ENCODE peak calls at places on chromosomes 12 and 14, in ten cellular contexts. One of them, this sample, is unnamed.

GRCh38 chr12:64461634-64462414 is 9.9 kb downstream of the TBK1 start:
- DNase-seq in OCI-LY7: no peak
- DNase-seq in LNCaP clone FGC: no peak
- DNase-seq in fibroblast of lung: peak
- DNase-seq in CD8-positive, alpha-beta T cell: no peak
- DNase-seq in GM12865: no peak
- DNase-seq in heart left ventricle: no peak
- DNase-seq in brain microvascular endothelial cell: peak
- DNase-seq in bronchial epithelial cell: peak
- DNase-seq in astrocyte of the cerebellum: peak
- DNase-seq in this sample: peak

GRCh38 chr14:21090194-21090939 is 8.1 kb downstream of the ZNF219 start:
- DNase-seq in OCI-LY7: peak
- DNase-seq in LNCaP clone FGC: no peak
- DNase-seq in fibroblast of lung: no peak
- DNase-seq in CD8-positive, alpha-beta T cell: no peak
- DNase-seq in GM12865: no peak
- DNase-seq in heart left ventricle: no peak
- DNase-seq in brain microvascular endothelial cell: no peak
- DNase-seq in bronchial epithelial cell: no peak
- DNase-seq in astrocyte of the cerebellum: no peak
- DNase-seq in this sample: no peak

GRCh38 chr14:93536945-93537344 is 106.2 kb downstream of the UNC79 start:
- DNase-seq in OCI-LY7: no peak
- DNase-seq in LNCaP clone FGC: no peak
- DNase-seq in fibroblast of lung: no peak
- DNase-seq in CD8-positive, alpha-beta T cell: no peak
- DNase-seq in GM12865: peak
- DNase-seq in heart left ventricle: no peak
- DNase-seq in brain microvascular endothelial cell: no peak
- DNase-seq in bronchial epithelial cell: no peak
- DNase-seq in astrocyte of the cerebellum: no peak
- DNase-seq in this sample: no peak

GRCh38 chr12:120849765-120850164 is 54.4 kb downstream of the SPPL3 start:
- DNase-seq in OCI-LY7: no peak
- DNase-seq in LNCaP clone FGC: no peak
- DNase-seq in fibroblast of lung: peak
- DNase-seq in CD8-positive, alpha-beta T cell: no peak
- DNase-seq in GM12865: peak
- DNase-seq in heart left ventricle: no peak
- DNase-seq in brain microvascular endothelial cell: peak
- DNase-seq in bronchial epithelial cell: peak
- DNase-seq in astrocyte of the cerebellum: no peak
- DNase-seq in this sample: no peak

GRCh38 chr14:39474416-39474911 is 42.2 kb upstream of the FBXO33 start:
- DNase-seq in OCI-LY7: no peak
- DNase-seq in LNCaP clone FGC: no peak
- DNase-seq in fibroblast of lung: peak
- DNase-seq in CD8-positive, alpha-beta T cell: no peak
- DNase-seq in GM12865: peak
- DNase-seq in heart left ventricle: no peak
- DNase-seq in brain microvascular endothelial cell: no peak
- DNase-seq in bronchial epithelial cell: no peak
- DNase-seq in astrocyte of the cerebellum: no peak
- DNase-seq in this sample: no peak

GRCh38 chr12:42124764-42125371 is 19.8 kb downstream of the GXYLT1 start:
- DNase-seq in OCI-LY7: no peak
- DNase-seq in LNCaP clone FGC: no peak
- DNase-seq in fibroblast of lung: no peak
- DNase-seq in CD8-positive, alpha-beta T cell: no peak
- DNase-seq in GM12865: no peak
- DNase-seq in heart left ventricle: no peak
- DNase-seq in brain microvascular endothelial cell: no peak
- DNase-seq in bronchial epithelial cell: no peak
- DNase-seq in astrocyte of the cerebellum: no peak
- DNase-seq in this sample: no peak

GRCh38 chr14:101707285-101707842 is 54.1 kb upstream of the PPP2R5C start:
- DNase-seq in OCI-LY7: peak
- DNase-seq in LNCaP clone FGC: peak
- DNase-seq in fibroblast of lung: peak
- DNase-seq in CD8-positive, alpha-beta T cell: no peak
- DNase-seq in GM12865: peak
- DNase-seq in heart left ventricle: peak
- DNase-seq in brain microvascular endothelial cell: peak
- DNase-seq in bronchial epithelial cell: peak
- DNase-seq in astrocyte of the cerebellum: peak
- DNase-seq in this sample: peak

GRCh38 chr12:14261096-14261495 is 104.4 kb upstream of the ATF7IP start:
- DNase-seq in OCI-LY7: no peak
- DNase-seq in LNCaP clone FGC: no peak
- DNase-seq in fibroblast of lung: no peak
- DNase-seq in CD8-positive, alpha-beta T cell: no peak
- DNase-seq in GM12865: no peak
- DNase-seq in heart left ventricle: no peak
- DNase-seq in brain microvascular endothelial cell: no peak
- DNase-seq in bronchial epithelial cell: no peak
- DNase-seq in astrocyte of the cerebellum: no peak
- DNase-seq in this sample: no peak

GRCh38 chr14:53151867-53152626 is 1.1 kb downstream of the DDHD1 start:
- DNase-seq in OCI-LY7: peak
- DNase-seq in LNCaP clone FGC: peak
- DNase-seq in fibroblast of lung: peak
- DNase-seq in CD8-positive, alpha-beta T cell: peak
- DNase-seq in GM12865: peak
- DNase-seq in heart left ventricle: peak
- DNase-seq in brain microvascular endothelial cell: peak
- DNase-seq in bronchial epithelial cell: peak
- DNase-seq in astrocyte of the cerebellum: no peak
- DNase-seq in this sample: no peak
- TF ChIP-seq CTCF in OCI-LY7: peak
- TF ChIP-seq CTCF in LNCaP clone FGC: peak
- TF ChIP-seq CTCF in fibroblast of lung: peak
- TF ChIP-seq CTCF in CD8-positive, alpha-beta T cell: peak
- TF ChIP-seq CTCF in GM12865: no peak
- TF ChIP-seq CTCF in heart left ventricle: no peak
- TF ChIP-seq CTCF in brain microvascular endothelial cell: peak
- TF ChIP-seq CTCF in bronchial epithelial cell: peak
- TF ChIP-seq CTCF in astrocyte of the cerebellum: peak
- TF ChIP-seq CTCF in this sample: peak

GRCh38 chr12:32423598-32423997 is 24.2 kb downstream of the FGD4 start:
- DNase-seq in OCI-LY7: no peak
- DNase-seq in LNCaP clone FGC: no peak
- DNase-seq in fibroblast of lung: no peak
- DNase-seq in CD8-positive, alpha-beta T cell: no peak
- DNase-seq in GM12865: no peak
- DNase-seq in heart left ventricle: no peak
- DNase-seq in brain microvascular endothelial cell: no peak
- DNase-seq in bronchial epithelial cell: no peak
- DNase-seq in astrocyte of the cerebellum: no peak
- DNase-seq in this sample: no peak

GRCh38 chr12:32418221-32418620 is 18.9 kb downstream of the FGD4 start:
- DNase-seq in OCI-LY7: no peak
- DNase-seq in LNCaP clone FGC: no peak
- DNase-seq in fibroblast of lung: no peak
- DNase-seq in CD8-positive, alpha-beta T cell: no peak
- DNase-seq in GM12865: no peak
- DNase-seq in heart left ventricle: no peak
- DNase-seq in brain microvascular endothelial cell: no peak
- DNase-seq in bronchial epithelial cell: no peak
- DNase-seq in astrocyte of the cerebellum: no peak
- DNase-seq in this sample: no peak

GRCh38 chr12:32418903-32419519 is 19.7 kb downstream of the FGD4 start:
- DNase-seq in OCI-LY7: no peak
- DNase-seq in LNCaP clone FGC: no peak
- DNase-seq in fibroblast of lung: no peak
- DNase-seq in CD8-positive, alpha-beta T cell: no peak
- DNase-seq in GM12865: no peak
- DNase-seq in heart left ventricle: no peak
- DNase-seq in brain microvascular endothelial cell: no peak
- DNase-seq in bronchial epithelial cell: no peak
- DNase-seq in astrocyte of the cerebellum: no peak
- DNase-seq in this sample: no peak

GRCh38 chr12:32419520-32419960 is 20.2 kb downstream of the FGD4 start:
- DNase-seq in OCI-LY7: no peak
- DNase-seq in LNCaP clone FGC: no peak
- DNase-seq in fibroblast of lung: peak
- DNase-seq in CD8-positive, alpha-beta T cell: no peak
- DNase-seq in GM12865: peak
- DNase-seq in heart left ventricle: no peak
- DNase-seq in brain microvascular endothelial cell: peak
- DNase-seq in bronchial epithelial cell: no peak
- DNase-seq in astrocyte of the cerebellum: no peak
- DNase-seq in this sample: no peak
- H3K4me3 ChIP-seq in OCI-LY7: no peak
- H3K4me3 ChIP-seq in LNCaP clone FGC: no peak
- H3K4me3 ChIP-seq in fibroblast of lung: no peak
- H3K4me3 ChIP-seq in CD8-positive, alpha-beta T cell: no peak
- H3K4me3 ChIP-seq in GM12865: no peak
- H3K4me3 ChIP-seq in heart left ventricle: no peak
- H3K4me3 ChIP-seq in brain microvascular endothelial cell: no peak
- H3K4me3 ChIP-seq in bronchial epithelial cell: no peak
- H3K4me3 ChIP-seq in astrocyte of the cerebellum: no peak
- H3K4me3 ChIP-seq in this sample: no peak

GRCh38 chr14:86052868-86053267 is 522.9 kb downstream of the FLRT2 start:
- DNase-seq in OCI-LY7: no peak
- DNase-seq in LNCaP clone FGC: no peak
- DNase-seq in fibroblast of lung: no peak
- DNase-seq in CD8-positive, alpha-beta T cell: no peak
- DNase-seq in GM12865: no peak
- DNase-seq in heart left ventricle: no peak
- DNase-seq in brain microvascular endothelial cell: no peak
- DNase-seq in bronchial epithelial cell: no peak
- DNase-seq in astrocyte of the cerebellum: no peak
- DNase-seq in this sample: no peak

GRCh38 chr14:86057018-86057667 is 527.2 kb downstream of the FLRT2 start:
- DNase-seq in OCI-LY7: peak
- DNase-seq in LNCaP clone FGC: peak
- DNase-seq in fibroblast of lung: peak
- DNase-seq in CD8-positive, alpha-beta T cell: no peak
- DNase-seq in GM12865: peak
- DNase-seq in heart left ventricle: no peak
- DNase-seq in brain microvascular endothelial cell: no peak
- DNase-seq in bronchial epithelial cell: peak
- DNase-seq in astrocyte of the cerebellum: no peak
- DNase-seq in this sample: peak

GRCh38 chr14:86050072-86050683 is 520.2 kb downstream of the FLRT2 start:
- DNase-seq in OCI-LY7: no peak
- DNase-seq in LNCaP clone FGC: no peak
- DNase-seq in fibroblast of lung: no peak
- DNase-seq in CD8-positive, alpha-beta T cell: no peak
- DNase-seq in GM12865: no peak
- DNase-seq in heart left ventricle: no peak
- DNase-seq in brain microvascular endothelial cell: no peak
- DNase-seq in bronchial epithelial cell: no peak
- DNase-seq in astrocyte of the cerebellum: no peak
- DNase-seq in this sample: no peak

DNA sequence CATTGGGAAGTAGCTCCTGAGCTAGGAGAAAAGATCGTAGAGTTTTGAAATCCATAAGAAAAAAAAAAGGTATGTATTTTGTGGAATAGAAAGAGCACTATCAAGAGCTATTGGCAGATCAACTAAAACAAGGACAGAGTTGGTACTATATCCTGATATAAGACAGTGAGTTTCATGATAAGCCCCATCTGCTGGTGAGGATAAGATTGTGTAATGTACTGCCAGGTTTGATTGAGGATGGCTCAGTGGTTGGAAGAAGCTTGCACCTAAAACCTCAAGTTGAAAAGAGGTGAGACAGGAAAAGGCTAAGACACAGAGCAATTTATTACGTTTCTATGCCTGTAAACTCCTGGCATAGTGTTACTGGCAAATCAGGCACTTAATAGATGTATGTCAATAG is 525.6 kb downstream of the FLRT2 start:
- DNase-seq in OCI-LY7: peak
- DNase-seq in LNCaP clone FGC: peak
- DNase-seq in fibroblast of lung: peak
- DNase-seq in CD8-positive, alpha-beta T cell: no peak
- DNase-seq in GM12865: no peak
- DNase-seq in heart left ventricle: no peak
- DNase-seq in brain microvascular endothelial cell: no peak
- DNase-seq in bronchial epithelial cell: peak
- DNase-seq in astrocyte of the cerebellum: no peak
- DNase-seq in this sample: no peak
- TF ChIP-seq CTCF in OCI-LY7: peak
- TF ChIP-seq CTCF in LNCaP clone FGC: peak
- TF ChIP-seq CTCF in fibroblast of lung: peak
- TF ChIP-seq CTCF in CD8-positive, alpha-beta T cell: no peak
- TF ChIP-seq CTCF in GM12865: no peak
- TF ChIP-seq CTCF in heart left ventricle: no peak
- TF ChIP-seq CTCF in brain microvascular endothelial cell: peak
- TF ChIP-seq CTCF in bronchial epithelial cell: peak
- TF ChIP-seq CTCF in astrocyte of the cerebellum: no peak
- TF ChIP-seq CTCF in this sample: no peak

GRCh38 chr12:46492471-46493351 is 120.1 kb upstream of the SLC38A2 start:
- DNase-seq in OCI-LY7: no peak
- DNase-seq in LNCaP clone FGC: peak
- DNase-seq in fibroblast of lung: peak
- DNase-seq in CD8-positive, alpha-beta T cell: no peak
- DNase-seq in GM12865: no peak
- DNase-seq in heart left ventricle: no peak
- DNase-seq in brain microvascular endothelial cell: peak
- DNase-seq in bronchial epithelial cell: peak
- DNase-seq in astrocyte of the cerebellum: peak
- DNase-seq in this sample: peak

GRCh38 chr12:46491548-46491947 is 119.0 kb upstream of the SLC38A2 start:
- DNase-seq in OCI-LY7: no peak
- DNase-seq in LNCaP clone FGC: no peak
- DNase-seq in fibroblast of lung: peak
- DNase-seq in CD8-positive, alpha-beta T cell: no peak
- DNase-seq in GM12865: no peak
- DNase-seq in heart left ventricle: no peak
- DNase-seq in brain microvascular endothelial cell: no peak
- DNase-seq in bronchial epithelial cell: peak
- DNase-seq in astrocyte of the cerebellum: no peak
- DNase-seq in this sample: no peak

GRCh38 chr12:46494424-46494823 is 121.9 kb upstream of the SLC38A2 start:
- DNase-seq in OCI-LY7: no peak
- DNase-seq in LNCaP clone FGC: peak
- DNase-seq in fibroblast of lung: peak
- DNase-seq in CD8-positive, alpha-beta T cell: no peak
- DNase-seq in GM12865: no peak
- DNase-seq in heart left ventricle: no peak
- DNase-seq in brain microvascular endothelial cell: peak
- DNase-seq in bronchial epithelial cell: peak
- DNase-seq in astrocyte of the cerebellum: peak
- DNase-seq in this sample: no peak

GRCh38 chr12:46490635-46491034 is 118.1 kb upstream of the SLC38A2 start:
- DNase-seq in OCI-LY7: no peak
- DNase-seq in LNCaP clone FGC: no peak
- DNase-seq in fibroblast of lung: peak
- DNase-seq in CD8-positive, alpha-beta T cell: no peak
- DNase-seq in GM12865: no peak
- DNase-seq in heart left ventricle: no peak
- DNase-seq in brain microvascular endothelial cell: no peak
- DNase-seq in bronchial epithelial cell: peak
- DNase-seq in astrocyte of the cerebellum: no peak
- DNase-seq in this sample: no peak

DNA sequence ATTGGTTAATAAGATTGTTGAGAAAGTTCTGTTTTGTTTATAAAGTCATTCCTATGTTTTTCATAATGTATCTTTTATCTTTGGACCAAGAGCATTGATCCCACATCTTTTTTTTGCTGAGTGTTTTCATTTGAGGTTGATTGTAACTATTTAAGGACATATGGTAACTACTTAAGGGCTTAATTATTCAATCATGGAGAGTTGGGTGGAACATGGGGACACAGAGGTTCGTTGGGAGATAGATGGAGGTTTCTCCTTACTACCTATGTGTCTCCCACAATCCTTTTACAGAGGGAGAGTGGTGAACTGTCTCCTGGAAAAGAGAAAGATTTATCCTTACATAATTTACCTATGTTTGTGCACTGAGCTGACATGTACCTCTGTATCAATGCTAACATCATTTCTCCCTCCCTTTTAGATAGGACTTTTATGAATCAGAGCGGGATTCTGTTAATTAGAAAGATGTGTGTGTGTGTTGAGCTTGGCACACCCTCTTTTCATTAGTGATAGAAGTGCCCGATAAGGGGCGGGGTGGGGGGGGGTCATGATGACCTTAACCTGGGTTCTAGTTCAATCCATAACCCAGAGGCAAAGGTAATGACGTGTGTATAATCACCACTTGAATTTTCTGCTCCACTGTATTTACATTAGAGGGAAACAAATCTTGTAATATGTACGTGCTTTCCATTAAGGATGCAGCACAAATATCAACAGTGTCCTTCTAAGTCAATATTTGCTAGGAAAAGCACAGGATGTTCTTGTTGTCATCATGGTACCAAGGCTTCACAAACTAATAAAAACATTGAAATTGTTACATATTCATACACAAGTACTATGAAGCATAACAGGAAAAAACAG is 121.0 kb upstream of the SLC38A2 start:
- DNase-seq in OCI-LY7: no peak
- DNase-seq in LNCaP clone FGC: peak
- DNase-seq in fibroblast of lung: no peak
- DNase-seq in CD8-positive, alpha-beta T cell: no peak
- DNase-seq in GM12865: no peak
- DNase-seq in heart left ventricle: no peak
- DNase-seq in brain microvascular endothelial cell: no peak
- DNase-seq in bronchial epithelial cell: peak
- DNase-seq in astrocyte of the cerebellum: no peak
- DNase-seq in this sample: no peak
- H3K4me3 ChIP-seq in OCI-LY7: no peak
- H3K4me3 ChIP-seq in LNCaP clone FGC: no peak
- H3K4me3 ChIP-seq in fibroblast of lung: no peak
- H3K4me3 ChIP-seq in CD8-positive, alpha-beta T cell: no peak
- H3K4me3 ChIP-seq in GM12865: no peak
- H3K4me3 ChIP-seq in heart left ventricle: no peak
- H3K4me3 ChIP-seq in brain microvascular endothelial cell: no peak
- H3K4me3 ChIP-seq in bronchial epithelial cell: no peak
- H3K4me3 ChIP-seq in astrocyte of the cerebellum: no peak
- H3K4me3 ChIP-seq in this sample: no peak

This sample was measured in AG09309.